ENCODE peak calls at places on chromosomes 12 and 14, in eight cellular contexts. M, O, J, N, S, H, B and K are unnamed samples.

GRCh38 chr12:48104531-48104930 is 1.3 kb downstream of the SENP1 start:
- DNase-seq in M (no peak), O (no peak), J (no peak), N (peak), S (no peak), H (no peak), B (no peak), K (no peak)

GRCh38 chr14:24051789-24052655 is at the start of gene CARMIL3:
- DNase-seq in M (peak), O (peak), J (peak), N (no peak), S (peak), H (peak), B (peak), K (no peak)

GRCh38 chr14:65019944-65020566 is 33.4 kb downstream of the FNTB start:
- DNase-seq in M (no peak), O (no peak), J (peak), N (peak), S (peak), H (no peak), B (peak), K (no peak)

GRCh38 chr12:123153906-123154305 is 3.0 kb upstream of the PITPNM2 start:
- DNase-seq in M (no peak), O (no peak), J (no peak), N (no peak), S (no peak), H (no peak), B (no peak), K (no peak)

GRCh38 chr12:39503445-39503844 is 60.5 kb upstream of the KIF21A start:
- DNase-seq in M (no peak), O (no peak), J (no peak), N (peak), S (no peak), H (no peak), B (no peak), K (no peak)

GRCh38 chr14:102795060-102795925 is 18.0 kb downstream of the TRAF3 start:
- DNase-seq in M (peak), O (no peak), J (peak), N (peak), S (peak), H (peak), B (no peak), K (no peak)

GRCh38 chr12:100698518-100698917 is 96.1 kb upstream of the ANO4 start:
- DNase-seq in M (no peak), O (no peak), J (no peak), N (peak), S (no peak), H (no peak), B (no peak), K (no peak)

GRCh38 chr14:102415671-102416070 is 52.9 kb downstream of the TECPR2 start:
- DNase-seq in M (no peak), O (peak), J (no peak), N (no peak), S (no peak), H (no peak), B (no peak), K (no peak)

GRCh38 chr14:21486640-21487087 is 9.7 kb downstream of the TOX4 start:
- DNase-seq in M (no peak), O (no peak), J (no peak), N (no peak), S (no peak), H (no peak), B (no peak), K (no peak)

GRCh38 chr12:4145990-4146859 is 127.3 kb upstream of the CCND2 start:
- DNase-seq in M (no peak), O (no peak), J (no peak), N (no peak), S (no peak), H (peak), B (no peak), K (peak)

GRCh38 chr12:116267948-116268347 is 9.5 kb downstream of the MED13L start:
- DNase-seq in M (no peak), O (no peak), J (no peak), N (no peak), S (no peak), H (no peak), B (no peak), K (no peak)

GRCh38 chr14:92400579-92401444 is 77.8 kb downstream of the SLC24A4 start:
- DNase-seq in M (no peak), O (no peak), J (no peak), N (no peak), S (no peak), H (no peak), B (peak), K (peak)

GRCh38 chr12:51083140-51083833 is at the start of gene CSRNP2:
- DNase-seq in M (peak), O (peak), J (peak), N (peak), S (peak), H (peak), B (peak), K (peak)

GRCh38 chr14:66624319-66624937 is 116.5 kb downstream of the GPHN start:
- DNase-seq in M (peak), O (no peak), J (peak), N (peak), S (peak), H (no peak), B (no peak), K (peak)

GRCh38 chr12:24728366-24728765 is 220.5 kb downstream of the BCAT1 start:
- DNase-seq in M (no peak), O (no peak), J (peak), N (peak), S (peak), H (no peak), B (no peak), K (no peak)

GRCh38 chr14:104687601-104688504 is 1.6 kb upstream of the INF2 start:
- DNase-seq in M (no peak), O (no peak), J (peak), N (peak), S (no peak), H (no peak), B (no peak), K (no peak)